ENCODE peak calls at places on chromosomes 6 and 20, in six cellular contexts. P, Y, S, U, M and B are unnamed samples.
A peak's percentile ranks its signal among the peaks of the same experiment; 100 is the strongest.

GRCh38 chr6:17865243-17865642 is 122.2 kb downstream of the KIF13A start:
- DNase-seq in S (no peak), P (no peak), Y (peak; percentile 12), U (peak; percentile 27), M (no peak), B (no peak)

GRCh38 chr6:108966855-108967755 is 118.9 kb downstream of the ARMC2 start:
- DNase-seq in S (peak; percentile 67), Y (peak; percentile 50), P (peak; percentile 84), M (no peak), U (peak; percentile 64), B (no peak)

GRCh38 chr6:41768545-41769308 is 11.0 kb downstream of the FRS3 start:
- DNase-seq in Y (no peak), P (no peak), U (no peak), S (no peak), M (no peak), B (no peak)

GRCh38 chr20:60101201-60101893 is 143.1 kb downstream of the CDH26 start:
- DNase-seq in Y (no peak), M (no peak), P (no peak), S (no peak), U (no peak), B (no peak)

GRCh38 chr6:5205035-5205469 is 55.7 kb downstream of the LYRM4 start:
- DNase-seq in S (no peak), M (no peak), P (no peak), Y (no peak), U (no peak), B (no peak)

GRCh38 chr6:55953384-55953783 is 78.0 kb upstream of the BMP5 start:
- DNase-seq in M (no peak), S (no peak), U (no peak), P (no peak), Y (no peak), B (no peak)

GRCh38 chr20:34579936-34580587 is 21.5 kb downstream of the MAP1LC3A start:
- DNase-seq in U (no peak), Y (no peak), P (no peak), M (no peak), S (no peak), B (no peak)

GRCh38 chr6:139540276-139540675 is 165.8 kb upstream of the CITED2 start:
- DNase-seq in U (no peak), Y (no peak), S (no peak), P (no peak), M (no peak), B (peak; percentile 23)

GRCh38 chr20:58580493-58580835 is 65.3 kb upstream of the APCDD1L start:
- DNase-seq in U (no peak), P (no peak), Y (no peak), M (peak; percentile 40), S (no peak), B (no peak)

GRCh38 chr20:41287327-41287726 is 30.2 kb downstream of the ZHX3 start:
- DNase-seq in S (no peak), M (no peak), Y (no peak), P (no peak), U (no peak), B (no peak)

GRCh38 chr20:4320284-4320683 is 304.9 kb upstream of the RNF24 start:
- DNase-seq in U (no peak), P (no peak), M (no peak), S (no peak), Y (no peak), B (no peak)

GRCh38 chr20:64101731-64102621 is 5.4 kb downstream of the NPBWR2 start:
- DNase-seq in Y (peak; percentile 52), U (peak; percentile 82), P (peak; percentile 32), S (peak; percentile 74), M (no peak), B (peak; percentile 61)

GRCh38 chr6:69089539-69089938 is 454.5 kb downstream of the ADGRB3 start:
- DNase-seq in P (no peak), Y (no peak), U (no peak), S (no peak), M (no peak), B (no peak)

GRCh38 chr6:121770943-121771342 is 335.5 kb downstream of the GJA1 start:
- DNase-seq in U (no peak), P (no peak), Y (no peak), M (no peak), S (no peak), B (no peak)

GRCh38 chr6:151240861-151241642 is 1.3 kb downstream of the AKAP12 start:
- DNase-seq in M (peak; percentile 88), U (peak; percentile 69), P (peak; percentile 47), S (peak; percentile 56), Y (peak; percentile 38), B (no peak)

GRCh38 chr6:73929421-73929820 is 233.4 kb downstream of the CD109 start:
- DNase-seq in Y (no peak), P (no peak), U (no peak), M (no peak), S (no peak), B (no peak)

GRCh38 chr6:73923899-73924485 is 228.0 kb downstream of the CD109 start:
- DNase-seq in M (peak; percentile 77), S (no peak), Y (no peak), U (no peak), P (peak; percentile 62), B (no peak)

DNA sequence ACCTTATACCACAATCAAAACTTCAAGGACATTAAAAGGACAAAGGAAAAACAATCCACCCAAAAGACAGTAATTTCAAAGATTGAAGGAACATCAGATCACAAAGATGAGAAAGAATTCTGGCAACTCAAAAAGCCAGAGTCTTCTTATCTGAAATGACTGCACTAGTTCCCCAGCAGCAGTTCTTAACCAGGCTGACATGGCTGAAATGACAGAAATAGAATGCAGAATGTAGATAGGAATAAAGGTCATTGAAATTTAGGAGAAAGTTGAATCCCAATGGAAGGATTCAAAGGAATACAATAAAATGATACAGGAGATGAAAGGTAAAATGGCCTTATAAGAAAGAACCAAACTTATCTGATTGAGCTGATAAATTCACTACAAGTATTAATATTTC is 231.4 kb downstream of the CD109 start:
- DNase-seq in S (no peak), Y (no peak), M (no peak), P (no peak), U (no peak), B (no peak)
- H3K9me3 ChIP-seq in S (no peaks in the 10 kb centered on the region), Y (peaks cover 57% of the 10 kb centered on the region), M (no peaks in the 10 kb centered on the region), P (no peaks in the 10 kb centered on the region), U (no peaks in the 10 kb centered on the region), B (no peaks in the 10 kb centered on the region)

GRCh38 chr20:55855052-55855451 is 150.3 kb downstream of the CBLN4 start:
- DNase-seq in S (no peak), M (no peak), P (no peak), Y (no peak), U (no peak), B (no peak)
- H3K9me3 ChIP-seq in S (peaks cover 20% of the 10 kb centered on the region), M (no peaks in the 10 kb centered on the region), P (no peaks in the 10 kb centered on the region), Y (peaks cover 15% of the 10 kb centered on the region), U (no peaks in the 10 kb centered on the region), B (no peaks in the 10 kb centered on the region)

GRCh38 chr6:82488403-82488802 is 124.8 kb downstream of the TPBG start:
- DNase-seq in M (no peak), P (no peak), Y (no peak), U (no peak), S (no peak), B (no peak)

GRCh38 chr6:82492134-82492533 is 128.5 kb downstream of the TPBG start:
- DNase-seq in M (no peak), U (no peak), S (no peak), P (no peak), Y (no peak), B (no peak)

GRCh38 chr6:82484001-82484400 is 120.4 kb downstream of the TPBG start:
- DNase-seq in Y (no peak), M (no peak), S (no peak), U (no peak), P (no peak), B (no peak)

GRCh38 chr6:82484737-82485650 is 121.4 kb downstream of the TPBG start:
- DNase-seq in M (no peak), P (no peak), S (no peak), Y (no peak), U (no peak), B (no peak)

GRCh38 chr6:82487895-82488294 is 124.3 kb downstream of the TPBG start:
- DNase-seq in Y (no peak), S (no peak), P (no peak), U (no peak), M (no peak), B (no peak)
- H3K9me3 ChIP-seq in Y (peaks cover 69% of the 10 kb centered on the region), S (peaks cover 27% of the 10 kb centered on the region), P (peaks cover 3% of the 10 kb centered on the region), U (no peaks in the 10 kb centered on the region), M (no peaks in the 10 kb centered on the region), B (no peaks in the 10 kb centered on the region)

GRCh38 chr20:25390538-25391528 is at the start of gene ABHD12:
- DNase-seq in U (peak; percentile 98), Y (peak; percentile 97), S (peak; percentile 97), P (peak; percentile 98), M (peak; percentile 98), B (peak; percentile 91)

GRCh38 chr20:25394996-25395395 is 4.4 kb upstream of the ABHD12 start:
- DNase-seq in M (no peak), U (no peak), P (no peak), S (no peak), Y (no peak), B (no peak)

GRCh38 chr20:25397827-25398226 is 7.2 kb upstream of the ABHD12 start:
- DNase-seq in Y (no peak), M (no peak), S (no peak), U (no peak), P (no peak), B (no peak)

GRCh38 chr20:25397081-25397480 is 6.4 kb upstream of the ABHD12 start:
- DNase-seq in P (no peak), S (no peak), U (no peak), M (no peak), Y (no peak), B (no peak)

DNA sequence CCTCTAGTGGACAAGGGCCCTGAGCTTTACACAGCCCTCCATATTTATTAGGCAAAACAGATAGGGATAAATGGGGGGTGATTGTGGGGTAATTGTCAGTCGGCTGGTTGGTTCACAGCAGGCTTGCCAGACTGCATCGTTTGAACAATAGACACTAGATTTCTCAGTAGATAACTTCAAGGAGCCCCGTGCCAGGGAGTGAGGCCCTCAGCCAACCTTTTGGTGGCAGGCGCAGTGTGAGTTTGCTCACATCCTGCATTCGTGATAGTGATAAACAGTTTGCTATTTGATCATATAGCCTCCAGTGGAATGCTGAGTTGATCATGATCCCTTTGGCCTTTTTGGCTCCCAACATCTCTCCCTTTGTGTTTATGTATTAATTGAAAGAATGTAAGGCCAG is 3.6 kb upstream of the ABHD12 start:
- DNase-seq in Y (no peak), P (no peak), S (no peak), M (no peak), U (no peak), B (no peak)
- H3K9me3 ChIP-seq in Y (no peaks in the 10 kb centered on the region), P (no peaks in the 10 kb centered on the region), S (no peaks in the 10 kb centered on the region), M (no peaks in the 10 kb centered on the region), U (no peaks in the 10 kb centered on the region), B (no peaks in the 10 kb centered on the region)

GRCh38 chr20:46501961-46502360 is 11.4 kb downstream of the ZNF334 start:
- DNase-seq in S (no peak), M (no peak), Y (no peak), U (no peak), P (no peak), B (no peak)
- H3K9me3 ChIP-seq in S (peaks cover 77% of the 10 kb centered on the region), M (no peaks in the 10 kb centered on the region), Y (peaks cover 64% of the 10 kb centered on the region), U (peaks cover 11% of the 10 kb centered on the region), P (no peaks in the 10 kb centered on the region), B (peaks cover 12% of the 10 kb centered on the region)